ENCODE peak calls at places on chromosomes 13 and 19, in eight cellular contexts. H is esophagus squamous epithelium, B is prostate gland, D is H1, I is heart left ventricle, K is sigmoid colon, Q is testis, T is tibial nerve. R is an unnamed sample. For H3K4me1 and H3K27me3, the result is how much of the 10 kb centered on the place peaks cover.

GRCh38 chr19:20287070-20287469 is 120.1 kb downstream of the ZNF486 start:
- DNase-seq in T (no peak), Q (no peak), B (no peak), I (no peak), H (no peak), D (no peak), K (no peak), R (no peak)

GRCh38 chr19:10708261-10708660 is 7.0 kb downstream of the QTRT1 start:
- DNase-seq in H (no peak), B (no peak), D (no peak), Q (no peak), T (no peak), K (no peak), I (no peak), R (no peak)

GRCh38 chr19:35122687-35123551 is 7.3 kb downstream of the FXYD3 start:
- DNase-seq in K (no peak), T (no peak), Q (no peak), I (no peak), H (no peak), D (no peak), B (no peak), R (peak)

GRCh38 chr13:99269627-99270252 is 11.6 kb upstream of the GPR18 start:
- DNase-seq in B (no peak), H (no peak), K (no peak), D (no peak), T (no peak), Q (no peak), I (no peak), R (no peak)

GRCh38 chr13:41085961-41086360 is 24.7 kb downstream of the WBP4 start:
- DNase-seq in Q (no peak), D (peak), H (no peak), B (no peak), T (no peak), I (no peak), K (no peak), R (no peak)

GRCh38 chr13:28344163-28344562 is 150.8 kb downstream of the FLT1 start:
- DNase-seq in I (no peak), Q (no peak), T (no peak), D (no peak), H (no peak), B (no peak), K (no peak), R (no peak)

GRCh38 chr13:66359910-66360552 is 870.1 kb downstream of the PCDH9 start:
- DNase-seq in K (no peak), H (no peak), D (no peak), I (no peak), T (no peak), B (no peak), Q (no peak), R (no peak)

GRCh38 chr19:42284066-42284501 is 15.0 kb downstream of the CIC start:
- DNase-seq in I (peak), T (peak), D (no peak), K (peak), H (no peak), B (peak), Q (peak), R (peak)

GRCh38 chr13:110388141-110388943 is 81.3 kb downstream of the COL4A2 start:
- DNase-seq in D (no peak), I (peak), Q (no peak), K (peak), B (peak), T (no peak), H (no peak), R (peak)

GRCh38 chr13:39269411-39269810 is 231.2 kb downstream of the NHLRC3 start:
- DNase-seq in T (no peak), B (no peak), D (no peak), Q (no peak), H (no peak), K (no peak), I (no peak), R (no peak)

GRCh38 chr13:85347251-85347650 is 452.0 kb downstream of the SLITRK6 start:
- DNase-seq in D (no peak), K (no peak), H (no peak), T (no peak), B (no peak), Q (no peak), I (no peak), R (no peak)

GRCh38 chr13:43545317-43545874 is 241.4 kb downstream of the ENOX1 start:
- DNase-seq in T (no peak), Q (peak), D (no peak), I (peak), H (no peak), B (no peak), K (no peak), R (no peak)

GRCh38 chr19:4831351-4832340 is at the start of gene TICAM1:
- DNase-seq in H (no peak), K (peak), B (peak), D (no peak), T (peak), Q (peak), I (peak), R (peak)

GRCh38 chr19:48896191-48896720 is 2.3 kb downstream of the TULP2 start:
- DNase-seq in D (peak), I (peak), H (no peak), B (peak), Q (peak), K (peak), T (peak), R (no peak)

GRCh38 chr19:40363128-40363527 is 14.6 kb downstream of the PLD3 start:
- DNase-seq in B (no peak), I (no peak), H (no peak), T (no peak), D (no peak), Q (no peak), K (no peak), R (no peak)
- H3K4me1 ChIP-seq in B (under half), I (under half), H (under half), T (under half), D (under half), Q (under half), K (under half), R (under half)

GRCh38 chr19:33231511-33231910 is 5.9 kb upstream of the SLC7A10 start:
- DNase-seq in B (no peak), D (no peak), K (no peak), Q (no peak), T (no peak), H (no peak), I (no peak), R (no peak)
- H3K27me3 ChIP-seq in B (under half), D (under half), K (under half), Q (under half), T (under half), H (under half), I (half or more), R (under half)

GRCh38 chr19:46847528-46847927 is 3.1 kb downstream of the AP2S1 start:
- DNase-seq in K (peak), T (no peak), D (no peak), B (no peak), H (no peak), I (peak), Q (no peak), R (no peak)

GRCh38 chr19:46852830-46853229 is 2.2 kb upstream of the AP2S1 start:
- DNase-seq in H (no peak), B (no peak), D (no peak), Q (no peak), T (no peak), K (no peak), I (no peak), R (no peak)

GRCh38 chr19:46848389-46848788 is 2.3 kb downstream of the AP2S1 start:
- DNase-seq in H (no peak), Q (no peak), T (no peak), D (no peak), K (peak), B (no peak), I (no peak), R (no peak)

GRCh38 chr19:46850228-46851203 is at the start of gene AP2S1:
- DNase-seq in B (peak), T (peak), I (peak), K (peak), H (peak), D (peak), Q (peak), R (peak)

DNA sequence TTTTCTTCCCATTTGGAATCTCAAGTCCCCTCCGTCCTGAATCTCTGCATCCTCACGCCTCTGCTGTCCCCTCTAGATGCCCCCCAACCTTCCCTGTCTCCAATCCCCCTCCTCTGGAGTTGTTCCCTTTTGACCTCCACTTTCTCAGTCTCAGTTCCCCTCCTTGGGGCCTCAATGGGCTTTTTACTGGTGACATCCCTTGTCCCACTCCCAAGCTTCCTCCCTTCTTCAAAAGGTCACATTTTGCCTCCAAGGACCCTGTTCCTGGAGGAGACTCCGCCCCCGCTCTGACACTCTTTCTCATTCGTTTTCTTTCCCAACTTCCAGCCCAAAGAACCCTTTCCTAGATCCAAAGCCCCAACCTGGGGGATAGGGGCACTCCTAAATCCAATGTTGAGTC is 1.0 kb downstream of the AP2S1 start:
- DNase-seq in K (peak), Q (no peak), D (no peak), I (peak), H (no peak), T (no peak), B (no peak), R (peak)
- TF ChIP-seq POLR2A in K (no peak), Q (no peak), D (no peak), I (no peak), H (no peak), T (no peak), B (no peak), R (no peak)

GRCh38 chr19:14511245-14511625 is 7.0 kb downstream of the DNAJB1 start:
- DNase-seq in D (no peak), K (no peak), I (no peak), Q (no peak), B (no peak), H (no peak), T (no peak), R (no peak)

GRCh38 chr19:14512420-14512961 is 5.7 kb downstream of the DNAJB1 start:
- DNase-seq in K (no peak), Q (no peak), H (no peak), T (no peak), B (no peak), D (no peak), I (no peak), R (no peak)

GRCh38 chr19:14505488-14506239 is 9.7 kb upstream of the GIPC1 start:
- DNase-seq in D (no peak), H (no peak), B (peak), T (no peak), K (no peak), Q (no peak), I (no peak), R (peak)

GRCh38 chr19:14507704-14508246 is 10.4 kb downstream of the DNAJB1 start:
- DNase-seq in T (no peak), I (no peak), K (no peak), Q (no peak), B (no peak), H (no peak), D (no peak), R (no peak)

GRCh38 chr19:14509382-14509781 is 8.8 kb downstream of the DNAJB1 start:
- DNase-seq in Q (no peak), I (no peak), T (no peak), H (no peak), K (no peak), B (no peak), D (no peak), R (no peak)
- H3K4me1 ChIP-seq in Q (under half), I (under half), T (under half), H (half or more), K (under half), B (under half), D (under half), R (under half)